ENCODE peak calls at places on chromosomes 5 and 9, in seven cellular contexts. L, M, U, C, O, T and S are unnamed samples.

GRCh38 chr9:70318002-70318401 is 59.2 kb downstream of the SMC5 start:
- DNase-seq in L (no peak), M (no peak), U (no peak), C (no peak), O (no peak), T (no peak), S (no peak)

GRCh38 chr5:75234251-75234650 is 2.4 kb downstream of the ANKRD31 start:
- DNase-seq in L (no peak), M (no peak), U (no peak), C (peak), O (no peak), T (no peak), S (peak)

GRCh38 chr9:137760426-137760825 is 117.2 kb upstream of the CACNA1B start:
- DNase-seq in L (no peak), M (no peak), U (no peak), C (no peak), O (no peak), T (no peak), S (no peak)

GRCh38 chr9:127539259-127539981 is 72.7 kb upstream of the STXBP1 start:
- DNase-seq in L (no peak), M (no peak), U (no peak), C (no peak), O (no peak), T (no peak), S (no peak)

GRCh38 chr5:386432-387341 is 56.3 kb upstream of the EXOC3 start:
- DNase-seq in L (peak), M (no peak), U (no peak), C (no peak), O (no peak), T (no peak), S (no peak)

GRCh38 chr9:99078731-99079130 is 26.2 kb upstream of the TGFBR1 start:
- DNase-seq in L (no peak), M (no peak), U (no peak), C (no peak), O (no peak), T (no peak), S (no peak)

GRCh38 chr9:111451570-111451969 is 32.6 kb downstream of the ECPAS start:
- DNase-seq in L (no peak), M (no peak), U (no peak), C (no peak), O (no peak), T (no peak), S (no peak)

GRCh38 chr5:125047871-125048270 is 301.4 kb upstream of the ZNF608 start:
- DNase-seq in L (no peak), M (no peak), U (no peak), C (no peak), O (no peak), T (no peak), S (no peak)

GRCh38 chr9:591292-591691 is 250.2 kb upstream of the DMRT1 start:
- DNase-seq in L (peak), M (no peak), U (no peak), C (peak), O (no peak), T (no peak), S (peak)

GRCh38 chr5:131224387-131225191 is 39.3 kb upstream of the CDC42SE2 start:
- DNase-seq in L (peak), M (no peak), U (no peak), C (no peak), O (no peak), T (no peak), S (no peak)